ENCODE peak calls at places on chromosomes 7 and 10, in five cellular contexts. R is choroid plexus epithelial cell; H is stimulated activated CD4-positive, alpha-beta T cell treated with anti-CD3 and anti-CD28 coated beads, Interleukin-2, amount 100 ng/mL, for 24 hours; A is body of pancreas; O is neural crest cell. U is an unnamed sample.
A peak's percentile ranks its signal among the peaks of the same experiment; 100 is the strongest.

GRCh38 chr10:33336606-33337334 is 2.3 kb upstream of the NRP1 start:
- DNase-seq in H (peak; percentile 4), O (no peak), R (peak; percentile 59), A (peak; percentile 46), U (no peak)

GRCh38 chr7:91569702-91570457 is 305.6 kb downstream of the FZD1 start:
- DNase-seq in O (no peak), R (no peak), A (no peak), H (no peak), U (no peak)

GRCh38 chr7:148501707-148502139 is 88.8 kb upstream of the C7orf33 start:
- DNase-seq in R (peak; percentile 8), A (peak; percentile 4), O (peak; percentile 52), H (peak; percentile 19), U (no peak)

GRCh38 chr10:8193546-8193945 is 139.1 kb downstream of the GATA3 start:
- DNase-seq in O (no peak), H (no peak), A (no peak), R (no peak), U (no peak)

GRCh38 chr10:79322616-79323566 is 24.4 kb upstream of the PPIF start:
- DNase-seq in H (peak; percentile 76), O (no peak), R (peak; percentile 91), A (peak; percentile 78), U (no peak)

GRCh38 chr7:131346885-131347592 is 19.4 kb downstream of the MKLN1 start:
- DNase-seq in R (no peak), A (no peak), H (no peak), O (no peak), U (no peak)

GRCh38 chr10:42984761-42985325 is 92.0 kb upstream of the RET start:
- DNase-seq in O (no peak), A (no peak), R (no peak), H (no peak), U (no peak)

GRCh38 chr7:16046045-16046444 is 359.6 kb upstream of the MEOX2 start:
- DNase-seq in A (no peak), O (no peak), H (no peak), R (no peak), U (no peak)

GRCh38 chr10:29127037-29127436 is 161.8 kb upstream of the LYZL1 start:
- DNase-seq in H (no peak), O (no peak), R (no peak), A (no peak), U (no peak)

GRCh38 chr10:110208614-110209398 is 1.4 kb downstream of the MXI1 start:
- DNase-seq in H (peak; percentile 38), A (peak; percentile 49), R (peak; percentile 53), O (no peak), U (no peak)

GRCh38 chr7:41188163-41189130 is 514.4 kb downstream of the INHBA start:
- DNase-seq in O (no peak), R (peak; percentile 83), H (no peak), A (no peak), U (no peak)

GRCh38 chr10:516766-517165 is 172.7 kb downstream of the DIP2C start:
- DNase-seq in H (no peak), A (no peak), R (no peak), O (peak; percentile 16), U (no peak)

GRCh38 chr10:90530526-90530925 is 327.3 kb downstream of the HTR7 start:
- DNase-seq in R (peak; percentile 51), A (no peak), O (no peak), H (no peak), U (no peak)

GRCh38 chr10:109205929-109206585 is 717.3 kb downstream of the XPNPEP1 start:
- DNase-seq in A (no peak), H (no peak), R (peak; percentile 67), O (no peak), U (no peak)

GRCh38 chr7:155482511-155483183 is 24.7 kb downstream of the EN2 start:
- DNase-seq in A (no peak), H (no peak), O (no peak), R (no peak), U (no peak)

GRCh38 chr10:60172363-60172990 is 217.2 kb downstream of the ANK3 start:
- DNase-seq in R (no peak), H (no peak), A (no peak), O (no peak), U (no peak)

GRCh38 chr7:30135551-30136271 is 925 bp downstream of the MTURN start:
- DNase-seq in A (peak; percentile 66), O (peak; percentile 26), R (peak; percentile 70), H (peak; percentile 64), U (peak; percentile 41)

GRCh38 chr10:11849908-11850307 is 26.8 kb downstream of the PROSER2 start:
- DNase-seq in A (peak; percentile 51), R (peak; percentile 28), H (no peak), O (no peak), U (no peak)

GRCh38 chr7:47266131-47266706 is 315.7 kb downstream of the TNS3 start:
- DNase-seq in R (peak; percentile 82), O (peak; percentile 70), H (peak; percentile 53), A (peak; percentile 65), U (peak; percentile 86)

GRCh38 chr10:78147202-78147601 is 113.5 kb downstream of the RPS24 start:
- DNase-seq in R (no peak), H (no peak), A (no peak), O (no peak), U (no peak)

GRCh38 chr7:19377611-19378339 is 232.6 kb upstream of the FERD3L start:
- DNase-seq in R (peak; percentile 85), H (no peak), O (no peak), A (no peak), U (no peak)

GRCh38 chr10:75334720-75335119 is 66.8 kb downstream of the ZNF503 start:
- DNase-seq in O (no peak), A (peak; percentile 65), H (no peak), R (peak; percentile 13), U (no peak)

GRCh38 chr7:48099781-48100180 is 10.7 kb downstream of the UPP1 start:
- DNase-seq in A (no peak), R (no peak), H (no peak), O (no peak), U (no peak)

U was measured in NAMALWA.